ENCODE peak calls at places on chromosomes 4 and X, in five cellular contexts. One of them, this sample, is unnamed.

GRCh38 chr4:142095886-142096605 is 459.7 kb downstream of the IL15 start:
- DNase-seq in NCI-H345: peak
- DNase-seq in HT1080: peak
- DNase-seq in activated CD4-positive, alpha-beta T cell treated with anti-CD3 and anti-CD28 coated beads, Interleukin-2, amount 10 ng/mL, durations not matched to agents 7 days and 5 days: no peak
- DNase-seq in KG1: no peak
- DNase-seq in this sample: no peak

GRCh38 chr4:14749910-14750309 is 252.4 kb upstream of the CPEB2 start:
- DNase-seq in NCI-H345: peak
- DNase-seq in HT1080: peak
- DNase-seq in activated CD4-positive, alpha-beta T cell treated with anti-CD3 and anti-CD28 coated beads, Interleukin-2, amount 10 ng/mL, durations not matched to agents 7 days and 5 days: no peak
- DNase-seq in KG1: no peak
- DNase-seq in this sample: no peak

GRCh38 chr4:2363056-2363719 is 55.3 kb downstream of the ZFYVE28 start:
- DNase-seq in NCI-H345: no peak
- DNase-seq in HT1080: no peak
- DNase-seq in activated CD4-positive, alpha-beta T cell treated with anti-CD3 and anti-CD28 coated beads, Interleukin-2, amount 10 ng/mL, durations not matched to agents 7 days and 5 days: no peak
- DNase-seq in KG1: no peak
- DNase-seq in this sample: no peak

GRCh38 chr4:41133619-41134018 is 80.7 kb downstream of the APBB2 start:
- DNase-seq in NCI-H345: no peak
- DNase-seq in HT1080: no peak
- DNase-seq in activated CD4-positive, alpha-beta T cell treated with anti-CD3 and anti-CD28 coated beads, Interleukin-2, amount 10 ng/mL, durations not matched to agents 7 days and 5 days: no peak
- DNase-seq in KG1: no peak
- DNase-seq in this sample: no peak

GRCh38 chrX:47217121-47217851 is 1.2 kb upstream of the CDK16 start:
- DNase-seq in NCI-H345: no peak
- DNase-seq in HT1080: peak
- DNase-seq in activated CD4-positive, alpha-beta T cell treated with anti-CD3 and anti-CD28 coated beads, Interleukin-2, amount 10 ng/mL, durations not matched to agents 7 days and 5 days: peak
- DNase-seq in KG1: no peak
- DNase-seq in this sample: no peak

GRCh38 chr4:30600246-30600645 is 119.9 kb upstream of the PCDH7 start:
- DNase-seq in NCI-H345: no peak
- DNase-seq in HT1080: peak
- DNase-seq in activated CD4-positive, alpha-beta T cell treated with anti-CD3 and anti-CD28 coated beads, Interleukin-2, amount 10 ng/mL, durations not matched to agents 7 days and 5 days: no peak
- DNase-seq in KG1: no peak
- DNase-seq in this sample: no peak

GRCh38 chr4:150510176-150510875 is 71.6 kb upstream of the MAB21L2 start:
- DNase-seq in NCI-H345: no peak
- DNase-seq in HT1080: peak
- DNase-seq in activated CD4-positive, alpha-beta T cell treated with anti-CD3 and anti-CD28 coated beads, Interleukin-2, amount 10 ng/mL, durations not matched to agents 7 days and 5 days: no peak
- DNase-seq in KG1: no peak
- DNase-seq in this sample: no peak

GRCh38 chr4:54664400-54664799 is 6.6 kb downstream of the KIT start:
- DNase-seq in NCI-H345: no peak
- DNase-seq in HT1080: no peak
- DNase-seq in activated CD4-positive, alpha-beta T cell treated with anti-CD3 and anti-CD28 coated beads, Interleukin-2, amount 10 ng/mL, durations not matched to agents 7 days and 5 days: no peak
- DNase-seq in KG1: no peak
- DNase-seq in this sample: no peak

GRCh38 chr4:167986044-167986443 is 106.3 kb upstream of the ANXA10 start:
- DNase-seq in NCI-H345: no peak
- DNase-seq in HT1080: no peak
- DNase-seq in activated CD4-positive, alpha-beta T cell treated with anti-CD3 and anti-CD28 coated beads, Interleukin-2, amount 10 ng/mL, durations not matched to agents 7 days and 5 days: no peak
- DNase-seq in KG1: no peak
- DNase-seq in this sample: no peak

GRCh38 chrX:15758140-15758539 is 20.1 kb downstream of the CA5B start:
- DNase-seq in NCI-H345: no peak
- DNase-seq in HT1080: no peak
- DNase-seq in activated CD4-positive, alpha-beta T cell treated with anti-CD3 and anti-CD28 coated beads, Interleukin-2, amount 10 ng/mL, durations not matched to agents 7 days and 5 days: peak
- DNase-seq in KG1: no peak
- DNase-seq in this sample: no peak

GRCh38 chr4:107823870-107824366 is 814 bp upstream of the SGMS2 start:
- DNase-seq in NCI-H345: no peak
- DNase-seq in HT1080: no peak
- DNase-seq in activated CD4-positive, alpha-beta T cell treated with anti-CD3 and anti-CD28 coated beads, Interleukin-2, amount 10 ng/mL, durations not matched to agents 7 days and 5 days: no peak
- DNase-seq in KG1: no peak
- DNase-seq in this sample: no peak

GRCh38 chrX:129845616-129846190 is 2.0 kb upstream of the ZDHHC9 start:
- DNase-seq in NCI-H345: no peak
- DNase-seq in HT1080: no peak
- DNase-seq in activated CD4-positive, alpha-beta T cell treated with anti-CD3 and anti-CD28 coated beads, Interleukin-2, amount 10 ng/mL, durations not matched to agents 7 days and 5 days: no peak
- DNase-seq in KG1: no peak
- DNase-seq in this sample: no peak

GRCh38 chrX:131146702-131147101 is 88.6 kb downstream of the ARHGAP36 start:
- DNase-seq in NCI-H345: no peak
- DNase-seq in HT1080: no peak
- DNase-seq in activated CD4-positive, alpha-beta T cell treated with anti-CD3 and anti-CD28 coated beads, Interleukin-2, amount 10 ng/mL, durations not matched to agents 7 days and 5 days: no peak
- DNase-seq in KG1: no peak
- DNase-seq in this sample: no peak

GRCh38 chr4:159484049-159484448 is 381.2 kb downstream of the RAPGEF2 start:
- DNase-seq in NCI-H345: no peak
- DNase-seq in HT1080: no peak
- DNase-seq in activated CD4-positive, alpha-beta T cell treated with anti-CD3 and anti-CD28 coated beads, Interleukin-2, amount 10 ng/mL, durations not matched to agents 7 days and 5 days: no peak
- DNase-seq in KG1: no peak
- DNase-seq in this sample: no peak

GRCh38 chr4:112312610-112313239 is 15.6 kb downstream of the ALPK1 start:
- DNase-seq in NCI-H345: no peak
- DNase-seq in HT1080: no peak
- DNase-seq in activated CD4-positive, alpha-beta T cell treated with anti-CD3 and anti-CD28 coated beads, Interleukin-2, amount 10 ng/mL, durations not matched to agents 7 days and 5 days: no peak
- DNase-seq in KG1: no peak
- DNase-seq in this sample: no peak

This sample was measured in GM12891.